ENCODE peak calls at places on chromosomes 4 and X, in ten cellular contexts. B, G, N, U, D, C, Y, O, R and X are unnamed samples.

GRCh38 chrX:24198101-24198500 is 48.6 kb downstream of the ZFX start:
- DNase-seq in B (no peak), Y (no peak), G (no peak), U (no peak), D (no peak), O (no peak), R (no peak), C (no peak), N (no peak), X (no peak)

GRCh38 chr4:151091047-151091446 is 8.4 kb upstream of the RPS3A start:
- DNase-seq in N (no peak), U (no peak), B (no peak), D (peak; percentile 34), C (no peak), R (no peak), G (no peak), O (no peak), Y (no peak), X (no peak)

GRCh38 chr4:182022899-182023298 is 220.3 kb upstream of the TENM3 start:
- DNase-seq in R (no peak), C (no peak), N (no peak), G (no peak), O (no peak), B (peak; percentile 3), Y (no peak), D (no peak), U (no peak), X (no peak)

GRCh38 chrX:7068939-7069367 is 78.6 kb upstream of the STS start:
- DNase-seq in G (no peak), U (peak; percentile 13), C (peak; percentile 67), R (no peak), B (no peak), Y (no peak), O (no peak), N (no peak), D (no peak), X (no peak)

GRCh38 chr4:27616166-27616565 is 755.5 kb downstream of the STIM2 start:
- DNase-seq in B (no peak), C (no peak), D (no peak), O (no peak), U (no peak), R (no peak), N (no peak), G (no peak), Y (no peak), X (no peak)

GRCh38 chrX:47587906-47588735 is 5.9 kb downstream of the TIMP1 start:
- DNase-seq in Y (peak; percentile 63), D (no peak), N (no peak), O (no peak), U (no peak), C (no peak), B (no peak), R (no peak), G (no peak), X (no peak)

GRCh38 chr4:165384608-165385007 is 5.8 kb downstream of the CPE start:
- DNase-seq in G (no peak), C (no peak), R (no peak), B (peak; percentile 64), U (peak; percentile 51), O (no peak), D (peak; percentile 23), Y (no peak), N (peak; percentile 91), X (no peak)

GRCh38 chrX:1452497-1453389 is at the start of gene ASMTL:
- DNase-seq in B (peak; percentile 100), C (peak; percentile 97), D (peak; percentile 93), Y (peak; percentile 100), G (peak; percentile 97), N (peak; percentile 96), U (peak; percentile 99), O (peak; percentile 68), R (peak; percentile 100), X (peak; percentile 100)

GRCh38 chr4:179307297-179308136 is 1865.3 kb upstream of the AGA start:
- DNase-seq in C (peak; percentile 40), R (no peak), B (peak; percentile 39), Y (no peak), G (peak; percentile 50), O (peak; percentile 20), N (no peak), D (peak; percentile 24), U (peak; percentile 10), X (no peak)

GRCh38 chrX:2541603-2542002 is 40.8 kb upstream of the DHRSX start:
- DNase-seq in D (no peak), C (no peak), G (no peak), R (no peak), U (no peak), N (no peak), Y (no peak), B (no peak), O (no peak), X (no peak)

GRCh38 chrX:2539586-2539985 is 38.8 kb upstream of the DHRSX start:
- DNase-seq in O (no peak), Y (no peak), R (no peak), N (no peak), G (no peak), C (no peak), B (no peak), U (no peak), D (no peak), X (no peak)

GRCh38 chrX:2542826-2543551 is 42.2 kb upstream of the DHRSX start:
- DNase-seq in N (no peak), D (no peak), R (no peak), O (no peak), G (no peak), B (no peak), C (no peak), Y (no peak), U (no peak), X (no peak)

GRCh38 chrX:2538016-2538415 is 37.2 kb upstream of the DHRSX start:
- DNase-seq in D (no peak), O (no peak), U (no peak), N (no peak), R (no peak), G (no peak), C (no peak), B (no peak), Y (no peak), X (no peak)

GRCh38 chrX:2540426-2540942 is 39.7 kb upstream of the DHRSX start:
- DNase-seq in R (no peak), G (no peak), Y (no peak), U (peak; percentile 33), B (no peak), N (no peak), O (no peak), D (no peak), C (no peak), X (no peak)
- H3K27ac ChIP-seq in R (no peak overlapping the region), G (no peak overlapping the region), Y (no peak overlapping the region), U (no peak overlapping the region), B (no peak overlapping the region), N (no peak overlapping the region), O (no peak overlapping the region), D (no peak overlapping the region), C (no peak overlapping the region), X (no peak overlapping the region)

DNA sequence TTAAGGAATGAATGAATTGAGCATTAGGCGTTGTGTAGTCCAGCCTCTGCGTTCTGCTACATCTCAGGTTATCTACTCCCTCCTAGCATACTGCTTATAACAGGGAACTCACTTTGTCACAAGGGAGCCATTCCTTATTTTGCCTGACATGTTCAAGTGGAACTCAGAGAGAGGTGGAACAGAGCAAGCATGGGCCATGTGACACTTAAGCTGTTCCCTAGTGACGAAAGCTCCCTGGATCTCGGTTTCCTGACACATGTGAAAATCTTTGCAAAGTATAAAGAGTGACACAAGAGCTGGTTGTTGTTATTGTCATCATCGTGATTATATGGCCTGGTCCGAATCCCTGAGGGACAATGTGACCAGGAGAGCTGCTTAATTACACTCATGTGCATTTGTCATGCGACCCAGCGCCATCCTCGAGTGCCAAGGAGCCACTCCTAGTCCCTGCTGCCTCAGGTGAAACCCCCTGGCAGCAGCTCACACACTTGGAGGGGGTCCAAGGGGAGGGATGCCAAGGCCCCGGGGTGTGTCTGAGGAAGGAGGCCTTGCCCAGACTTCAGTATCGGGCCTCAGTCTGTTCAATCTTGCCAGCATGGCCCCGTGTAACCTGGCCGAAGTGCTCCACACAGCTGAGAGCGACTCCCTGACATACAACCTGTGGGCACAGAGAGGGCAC is 98.5 kb upstream of the MAP3K15 start:
- DNase-seq in R (peak; percentile 43), C (no peak), Y (no peak), O (no peak), N (no peak), U (no peak), D (no peak), B (no peak), G (peak; percentile 43), X (no peak)
- H3K27ac ChIP-seq in R (no peak overlapping the region), C (no peak overlapping the region), Y (no peak overlapping the region), O (no peak overlapping the region), N (no peak overlapping the region), U (no peak overlapping the region), D (no peak overlapping the region), B (no peak overlapping the region), G (no peak overlapping the region), X (no peak overlapping the region)

GRCh38 chr4:123624959-123625358 is 228.4 kb downstream of the SPRY1 start:
- DNase-seq in D (no peak), R (no peak), G (no peak), B (no peak), U (no peak), O (no peak), N (no peak), Y (no peak), C (no peak), X (no peak)

GRCh38 chr4:123619895-123620294 is 223.3 kb downstream of the SPRY1 start:
- DNase-seq in R (no peak), Y (no peak), N (no peak), U (no peak), O (no peak), B (no peak), C (no peak), D (peak; percentile 56), G (no peak), X (no peak)

GRCh38 chr4:123621072-123621705 is 224.6 kb downstream of the SPRY1 start:
- DNase-seq in U (peak; percentile 91), Y (no peak), B (no peak), R (no peak), G (peak; percentile 39), C (no peak), D (no peak), N (no peak), O (no peak), X (no peak)

GRCh38 chr4:123623611-123624010 is 227.0 kb downstream of the SPRY1 start:
- DNase-seq in C (no peak), N (no peak), Y (no peak), O (no peak), D (no peak), U (no peak), G (no peak), B (no peak), R (no peak), X (no peak)

GRCh38 chr4:123622572-123622971 is 226.0 kb downstream of the SPRY1 start:
- DNase-seq in N (no peak), O (no peak), C (no peak), U (no peak), G (no peak), Y (no peak), B (no peak), R (no peak), D (no peak), X (no peak)
- H3K27ac ChIP-seq in N (no peak overlapping the region), O (no peak overlapping the region), C (no peak overlapping the region), U (no peak overlapping the region), G (no peak overlapping the region), Y (no peak overlapping the region), B (no peak overlapping the region), R (no peak overlapping the region), D (no peak overlapping the region), X (no peak overlapping the region)

DNA sequence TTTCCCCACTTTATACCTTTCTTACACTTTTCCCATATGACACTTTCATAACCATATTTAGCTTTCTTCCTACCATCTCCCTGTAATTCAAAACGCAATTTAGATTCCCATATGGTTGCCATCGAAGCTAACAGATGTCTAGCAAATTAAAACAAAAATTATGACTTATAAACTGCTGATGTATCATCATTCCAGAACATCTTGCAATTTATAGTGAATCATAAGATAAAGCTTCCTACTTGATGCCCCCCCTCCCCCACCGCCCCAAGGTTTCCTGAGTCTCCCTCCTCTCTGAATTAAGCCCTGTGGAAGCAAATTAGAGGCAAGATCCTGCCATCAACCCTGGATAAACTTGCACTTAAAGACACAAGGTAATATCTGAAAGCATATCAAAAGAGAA is 5.4 kb downstream of the TSPAN5 start:
- DNase-seq in C (peak; percentile 75), O (no peak), R (no peak), G (no peak), U (peak; percentile 60), D (no peak), N (no peak), Y (no peak), B (peak; percentile 80), X (no peak)
- H3K27ac ChIP-seq in C (peak overlapping the region; percentile 91), O (peak overlapping the region; percentile 89), R (no peak overlapping the region), G (peak overlapping the region; percentile 63), U (no peak overlapping the region), D (no peak overlapping the region), N (no peak overlapping the region), Y (no peak overlapping the region), B (peak overlapping the region; percentile 74), X (peak overlapping the region; percentile 66)